ENCODE peak calls at places on chromosomes 7 and 10, in ten cellular contexts. Z is transverse colon, V is HepG2, J is heart left ventricle, Y is HCT116, G is stomach, F is H1, N is prostate gland, C is uterus, X is A549. B is an unnamed sample.

GRCh38 chr7:80907141-80907601 is 11.7 kb downstream of the SEMA3C start:
- DNase-seq in Z (no peak), V (no peak), J (no peak), Y (no peak), G (no peak), F (no peak), N (no peak), C (no peak), X (no peak), B (no peak)

GRCh38 chr10:58385784-58386112 is 538 bp downstream of the TFAM start:
- DNase-seq in Z (peak; percentile 42), V (peak; percentile 2), J (no peak), Y (no peak), G (peak; percentile 35), F (no peak), N (peak; percentile 8), C (peak; percentile 17), X (peak; percentile 38), B (no peak)

GRCh38 chr7:143901360-143901709 is 641 bp downstream of the TCAF1 start:
- DNase-seq in Z (peak; percentile 33), V (peak; percentile 25), J (peak; percentile 44), Y (no peak), G (peak; percentile 44), F (peak; percentile 66), N (peak; percentile 33), C (peak; percentile 45), X (peak; percentile 12), B (peak; percentile 42)

GRCh38 chr7:4029941-4030340 is 652.2 kb upstream of the FOXK1 start:
- DNase-seq in Z (no peak), V (no peak), J (no peak), Y (no peak), G (no peak), F (no peak), N (no peak), C (no peak), X (no peak), B (no peak)

GRCh38 chr7:133044722-133045473 is 37.0 kb downstream of the CHCHD3 start:
- DNase-seq in Z (no peak), V (no peak), J (no peak), Y (no peak), G (no peak), F (peak; percentile 56), N (no peak), C (no peak), X (no peak), B (no peak)

GRCh38 chr10:30118590-30118989 is 59.2 kb upstream of the JCAD start:
- DNase-seq in Z (no peak), V (peak; percentile 4), J (no peak), Y (no peak), G (no peak), F (no peak), N (no peak), C (no peak), X (no peak), B (no peak)

GRCh38 chr10:88473989-88474883 is 108.9 kb downstream of the RNLS start:
- DNase-seq in Z (peak; percentile 62), V (no peak), J (no peak), Y (peak; percentile 33), G (peak; percentile 86), F (no peak), N (peak; percentile 30), C (peak; percentile 36), X (no peak), B (no peak)

GRCh38 chr7:111012799-111013675 is 77.9 kb upstream of the LRRN3 start:
- DNase-seq in Z (no peak), V (no peak), J (no peak), Y (no peak), G (no peak), F (no peak), N (no peak), C (no peak), X (no peak), B (peak; percentile 55)

GRCh38 chr10:125148021-125148439 is 12.3 kb downstream of the CTBP2 start:
- DNase-seq in Z (no peak), V (no peak), J (peak; percentile 45), Y (no peak), G (no peak), F (no peak), N (no peak), C (peak; percentile 57), X (no peak), B (no peak)

GRCh38 chr7:112550468-112551060 is 69.8 kb downstream of the LSMEM1 start:
- DNase-seq in Z (no peak), V (peak; percentile 60), J (no peak), Y (peak; percentile 56), G (no peak), F (no peak), N (peak; percentile 26), C (no peak), X (peak; percentile 34), B (no peak)

GRCh38 chr10:92291610-92291859 is 568 bp downstream of the MARCHF5 start:
- DNase-seq in Z (no peak), V (no peak), J (no peak), Y (no peak), G (no peak), F (no peak), N (no peak), C (peak; percentile 19), X (peak; percentile 20), B (no peak)

GRCh38 chr10:58661336-58661735 is 148.7 kb downstream of the BICC1 start:
- DNase-seq in Z (no peak), V (no peak), J (no peak), Y (no peak), G (no peak), F (no peak), N (no peak), C (no peak), X (no peak), B (no peak)

GRCh38 chr7:70313251-70313650 is 715.0 kb downstream of the AUTS2 start:
- DNase-seq in Z (no peak), V (no peak), J (no peak), Y (no peak), G (no peak), F (no peak), N (no peak), C (no peak), X (no peak), B (no peak)

GRCh38 chr10:49333192-49333591 is 34.2 kb downstream of the C10orf71 start:
- DNase-seq in Z (no peak), V (no peak), J (no peak), Y (no peak), G (no peak), F (no peak), N (no peak), C (no peak), X (no peak), B (no peak)

GRCh38 chr10:103350522-103351260 is at the start of gene PCGF6:
- DNase-seq in Z (peak; percentile 81), V (peak; percentile 76), J (peak; percentile 84), Y (peak; percentile 58), G (peak; percentile 81), F (peak; percentile 96), N (peak; percentile 58), C (peak; percentile 72), X (peak; percentile 90), B (peak; percentile 97)

GRCh38 chr7:122402235-122402634 is 97.7 kb upstream of the FEZF1 start:
- DNase-seq in Z (no peak), V (no peak), J (no peak), Y (no peak), G (no peak), F (no peak), N (no peak), C (no peak), X (no peak), B (no peak)

GRCh38 chr10:20990604-20991003 is 93.5 kb upstream of the NEBL start:
- DNase-seq in Z (no peak), V (no peak), J (no peak), Y (no peak), G (no peak), F (no peak), N (no peak), C (no peak), X (no peak), B (no peak)

GRCh38 chr10:6146921-6147320 is 55.8 kb upstream of the PFKFB3 start:
- DNase-seq in Z (no peak), V (peak; percentile 18), J (peak; percentile 19), Y (no peak), G (no peak), F (no peak), N (no peak), C (no peak), X (no peak), B (no peak)
- H3K4me1 ChIP-seq in Z (peaks cover 15% of the 10 kb centered on the region), V (peaks cover 40% of the 10 kb centered on the region), J (no peaks in the 10 kb centered on the region), Y (peaks cover 12% of the 10 kb centered on the region), G (peaks cover 62% of the 10 kb centered on the region), F (peaks cover 8% of the 10 kb centered on the region), N (no peaks in the 10 kb centered on the region), C (peaks cover 10% of the 10 kb centered on the region), X (peaks cover 13% of the 10 kb centered on the region), B (peaks cover 36% of the 10 kb centered on the region)

DNA sequence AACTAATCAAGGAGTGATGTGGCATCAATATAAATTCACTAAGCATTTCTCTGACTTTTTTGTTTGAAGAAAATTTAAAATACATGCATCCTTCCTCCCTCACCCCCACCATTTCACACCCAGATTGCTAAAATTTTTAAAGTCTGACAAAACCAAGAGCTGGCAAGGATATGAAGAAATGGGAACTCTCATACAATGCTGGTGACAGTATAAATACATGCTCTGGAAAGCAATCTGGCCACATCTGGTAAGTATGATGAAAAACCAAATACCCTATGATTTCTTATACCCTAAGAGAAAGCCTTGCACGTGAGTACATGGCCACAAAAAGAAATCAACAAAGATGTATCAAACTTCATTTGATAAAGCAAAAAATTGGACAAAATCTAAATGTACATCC is 31.2 kb downstream of the P4HA1 start:
- DNase-seq in Z (no peak), V (no peak), J (no peak), Y (no peak), G (no peak), F (no peak), N (no peak), C (no peak), X (no peak), B (no peak)
- H3K27ac ChIP-seq in Z (no peak overlapping the region), V (no peak overlapping the region), J (no peak overlapping the region), Y (no peak overlapping the region), G (no peak overlapping the region), F (no peak overlapping the region), N (no peak overlapping the region), C (no peak overlapping the region), X (no peak overlapping the region), B (no peak overlapping the region)

GRCh38 chr10:13994932-13995331 is 335.8 kb downstream of the FRMD4A start:
- DNase-seq in Z (no peak), V (no peak), J (no peak), Y (no peak), G (no peak), F (no peak), N (no peak), C (no peak), X (no peak), B (no peak)
- TF ChIP-seq POLR2A in Z (no peak), V (no peak), J (no peak), Y (no peak), G (no peak), F (no peak), N (no peak), C (no peak), X (no peak), B (no peak)

DNA sequence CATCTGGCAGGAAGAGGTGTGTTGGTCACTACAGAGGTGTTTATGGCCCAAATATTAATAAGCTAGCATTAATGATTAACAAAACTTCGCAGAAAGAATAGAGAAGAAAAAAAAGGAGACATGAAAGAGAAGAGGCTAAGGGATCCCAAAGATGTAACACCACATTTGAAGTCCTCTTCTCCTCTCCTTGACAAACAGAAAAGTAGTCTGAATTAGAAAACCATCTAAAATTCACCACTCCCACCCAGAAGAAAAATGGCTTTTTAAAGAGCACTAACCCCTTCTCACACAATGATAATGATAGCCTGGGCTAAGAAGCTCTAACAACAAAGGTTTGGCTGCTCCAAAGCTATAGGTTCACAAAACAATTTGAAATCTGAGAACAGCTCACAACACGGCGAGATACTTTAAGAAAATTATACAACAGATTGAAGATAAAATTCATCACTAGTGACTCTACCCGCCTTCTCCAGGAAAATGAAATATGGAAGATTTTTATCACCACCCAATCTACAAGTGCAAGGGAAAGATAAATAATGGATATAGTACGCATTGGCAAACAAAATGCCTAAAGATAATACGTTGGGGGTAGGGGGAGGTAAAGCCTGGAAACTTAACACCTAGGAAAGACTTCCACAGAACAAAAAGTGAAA is 7.4 kb downstream of the ITGB1 start:
- DNase-seq in Z (no peak), V (no peak), J (no peak), Y (no peak), G (no peak), F (no peak), N (no peak), C (no peak), X (no peak), B (no peak)
- H3K4me1 ChIP-seq in Z (peaks cover 57% of the 10 kb centered on the region), V (peaks cover 100% of the 10 kb centered on the region), J (peaks cover 47% of the 10 kb centered on the region), Y (peaks cover 86% of the 10 kb centered on the region), G (peaks cover 98% of the 10 kb centered on the region), F (no peaks in the 10 kb centered on the region), N (peaks cover 5% of the 10 kb centered on the region), C (no peaks in the 10 kb centered on the region), X (peaks cover 83% of the 10 kb centered on the region), B (peaks cover 56% of the 10 kb centered on the region)